ENCODE peak calls at places on chromosomes 2 and 18, in nine cellular contexts. A is mesenchymal stem cell; S is aorta; H is sigmoid colon; B is fibroblast of lung; X is PC-9; Y is CD8-positive, alpha-beta memory T cell; G is skeletal muscle cell; T is tibial artery. L is an unnamed sample.

GRCh38 chr18:21853020-21853419 is 112.4 kb downstream of the MIB1 start:
- DNase-seq in G (peak), B (peak), X (no peak), A (peak), Y (no peak), T (no peak), H (no peak), S (no peak), L (no peak)

GRCh38 chr2:163665817-163666216 is 70.0 kb downstream of the FIGN start:
- DNase-seq in T (no peak), S (no peak), H (no peak), Y (no peak), A (peak), B (peak), X (no peak), G (no peak), L (no peak)

GRCh38 chr2:67938053-67938452 is 124.8 kb downstream of the C1D start:
- DNase-seq in H (no peak), X (no peak), A (no peak), Y (no peak), S (no peak), G (peak), B (no peak), T (no peak), L (no peak)

GRCh38 chr18:79964330-79965118 is at the start of gene HSBP1L1:
- DNase-seq in Y (peak), X (peak), S (peak), B (peak), A (peak), T (no peak), G (no peak), H (peak), L (peak)

GRCh38 chr2:241846406-241846805 is 12.3 kb downstream of the PDCD1 start:
- DNase-seq in S (no peak), A (no peak), Y (no peak), G (no peak), B (no peak), X (no peak), T (no peak), H (peak), L (no peak)

GRCh38 chr2:119491776-119492525 is 32.3 kb downstream of the SCTR start:
- DNase-seq in T (no peak), B (peak), H (no peak), X (peak), G (peak), S (no peak), Y (no peak), A (peak), L (peak)

GRCh38 chr2:239279508-239280295 is 121.1 kb downstream of the HDAC4 start:
- DNase-seq in B (no peak), X (no peak), H (no peak), S (no peak), T (peak), G (no peak), A (no peak), Y (no peak), L (peak)

GRCh38 chr18:48409591-48410094 is 460 bp upstream of the ZBTB7C start:
- DNase-seq in B (peak), A (no peak), S (peak), T (peak), G (no peak), X (no peak), Y (no peak), H (no peak), L (peak)

GRCh38 chr2:128439231-128440086 is 120.8 kb upstream of the HS6ST1 start:
- DNase-seq in G (no peak), S (no peak), X (no peak), A (no peak), H (peak), B (no peak), Y (no peak), T (no peak), L (peak)

GRCh38 chr2:221096651-221097567 is 475.2 kb downstream of the EPHA4 start:
- DNase-seq in X (no peak), A (peak), S (no peak), T (no peak), B (peak), G (no peak), H (no peak), Y (no peak), L (no peak)

GRCh38 chr2:217037330-217037729 is 177.5 kb upstream of the TNP1 start:
- DNase-seq in X (no peak), S (no peak), A (no peak), T (no peak), B (no peak), H (no peak), Y (no peak), G (no peak), L (no peak)

GRCh38 chr2:125456851-125457250 is 1199.1 kb upstream of the GYPC start:
- DNase-seq in H (no peak), Y (no peak), B (no peak), G (no peak), S (no peak), X (no peak), A (no peak), T (no peak), L (no peak)

GRCh38 chr2:223797073-223797472 is 40.3 kb downstream of the AP1S3 start:
- DNase-seq in S (no peak), Y (no peak), X (peak), T (no peak), A (no peak), G (peak), H (no peak), B (peak), L (no peak)

GRCh38 chr18:40555914-40556313 is 1399.1 kb upstream of the PIK3C3 start:
- DNase-seq in X (no peak), B (peak), Y (no peak), H (no peak), A (peak), T (no peak), G (peak), S (no peak), L (no peak)

GRCh38 chr2:96147593-96148201 is 2.5 kb upstream of the DUSP2 start:
- DNase-seq in B (no peak), S (peak), T (no peak), H (peak), G (no peak), A (no peak), Y (no peak), X (no peak), L (peak)
- H3K4me3 ChIP-seq in B (no peak), S (no peak), T (no peak), H (no peak), G (no peak), A (no peak), Y (peak), X (no peak), L (no peak)

DNA sequence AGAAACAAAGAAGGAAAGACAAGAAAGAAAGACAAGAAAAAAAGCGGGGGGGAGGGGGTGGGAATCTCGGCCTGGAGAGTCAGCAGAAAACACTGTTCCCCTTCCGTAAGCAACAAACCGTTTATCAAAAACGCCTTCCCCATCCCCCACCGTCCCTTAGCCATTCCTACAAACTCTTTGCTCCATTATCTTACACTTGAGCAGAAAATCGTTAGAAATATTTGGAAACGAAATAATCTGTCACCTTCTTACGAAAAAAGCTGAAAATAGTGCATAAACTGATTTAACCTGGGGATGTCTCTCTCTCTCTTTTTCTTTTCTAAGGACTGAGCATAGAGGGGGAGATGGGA is 3.2 kb downstream of the PTGR3 start:
- DNase-seq in T (no peak), X (no peak), A (no peak), S (no peak), G (no peak), Y (no peak), B (no peak), H (no peak), L (peak)
- H3K4me3 ChIP-seq in T (no peak), X (no peak), A (peak), S (no peak), G (peak), Y (no peak), B (peak), H (peak), L (no peak)

DNA sequence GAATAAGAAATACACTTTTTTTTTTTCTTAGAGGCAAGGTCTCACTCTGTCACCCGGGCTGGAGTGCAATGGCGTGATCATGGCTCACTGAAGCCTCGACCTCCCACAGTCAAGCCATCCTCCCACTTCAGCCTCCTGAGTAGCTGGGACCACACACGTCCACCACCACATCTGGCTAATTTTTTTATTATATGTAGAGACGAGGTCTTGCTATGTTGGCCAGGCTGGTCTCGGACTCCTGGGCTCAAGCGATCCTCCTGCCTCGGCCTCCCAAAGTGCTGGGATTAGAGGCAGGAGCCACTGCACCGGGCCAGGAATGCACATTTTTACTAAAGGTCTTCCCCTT is 2.4 kb downstream of the TGOLN2 start:
- DNase-seq in G (no peak), T (no peak), S (no peak), A (no peak), B (no peak), H (no peak), Y (no peak), X (no peak), L (no peak)
- H3K4me3 ChIP-seq in G (peak), T (peak), S (peak), A (peak), B (peak), H (peak), Y (peak), X (peak), L (no peak)

DNA sequence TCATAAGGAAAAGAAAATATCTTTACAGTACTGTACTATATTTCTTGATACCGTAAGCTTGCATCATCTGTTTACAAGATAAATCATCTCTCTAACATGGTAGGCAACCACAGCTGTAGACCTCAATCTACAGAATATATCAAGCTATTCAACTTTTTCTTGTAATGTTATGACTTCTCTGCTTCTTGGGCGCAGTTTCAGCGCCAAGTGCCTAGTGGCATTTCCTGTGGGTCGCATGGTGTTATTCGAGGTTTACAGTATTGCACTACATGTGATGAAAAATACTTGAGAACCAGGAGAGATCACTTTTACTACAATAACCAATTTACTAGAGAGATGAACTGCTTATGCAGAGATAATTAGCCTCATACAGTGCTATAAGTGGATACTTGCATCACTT is 34.0 kb upstream of the SESTD1 start:
- DNase-seq in B (no peak), G (no peak), H (no peak), S (no peak), Y (no peak), X (no peak), T (no peak), A (no peak), L (no peak)
- H3K4me3 ChIP-seq in B (no peak), G (no peak), H (no peak), S (no peak), Y (no peak), X (no peak), T (no peak), A (no peak), L (no peak)

GRCh38 chr2:45172993-45173392 is 163.7 kb upstream of the SIX2 start:
- DNase-seq in B (no peak), A (no peak), Y (no peak), S (no peak), G (no peak), X (no peak), T (no peak), H (no peak), L (no peak)
- H3K4me3 ChIP-seq in B (no peak), A (no peak), Y (no peak), S (no peak), G (no peak), X (no peak), T (no peak), H (no peak), L (no peak)

GRCh38 chr18:49490246-49490762 is 3.3 kb upstream of the C18orf32 start:
- DNase-seq in T (no peak), Y (no peak), G (no peak), A (peak), X (no peak), S (no peak), B (peak), H (no peak), L (no peak)
- H3K4me3 ChIP-seq in T (no peak), Y (no peak), G (peak), A (peak), X (peak), S (no peak), B (peak), H (no peak), L (no peak)

GRCh38 chr2:105737980-105738657 is 6.6 kb upstream of the NCK2 start:
- DNase-seq in A (no peak), B (no peak), S (no peak), Y (no peak), H (no peak), G (no peak), T (no peak), X (no peak), L (no peak)
- H3K4me3 ChIP-seq in A (no peak), B (no peak), S (no peak), Y (peak), H (no peak), G (no peak), T (no peak), X (no peak), L (no peak)

L was measured in H7.